ENCODE peak calls at places on chromosomes 1 and 21, in six cellular contexts. W is EH, D is NCI-H1092 treated with DMSO at 0.1 percent for 48 hours, G is upper lobe of right lung, X is activated T-helper 1 cell treated with Interleukin-2 at 50 U/mL for 16 hours, H is NCI-H1105. S is an unnamed sample.

GRCh38 chr1:2412773-2413494 is 570 bp upstream of the PEX10 start:
- DNase-seq in W (no peak), H (peak; percentile 19), G (no peak), D (no peak), X (no peak), S (no peak)

GRCh38 chr1:185207980-185208602 is 51.1 kb downstream of the SWT1 start:
- DNase-seq in H (no peak), X (no peak), G (no peak), D (no peak), W (peak; percentile 4), S (no peak)

GRCh38 chr1:55211909-55212308 is 3.3 kb downstream of the USP24 start:
- DNase-seq in G (no peak), H (no peak), W (no peak), X (no peak), D (no peak), S (no peak)

GRCh38 chr21:43341349-43342163 is 85.4 kb downstream of the SIK1 start:
- DNase-seq in G (no peak), W (peak; percentile 7), X (no peak), H (no peak), D (no peak), S (no peak)

GRCh38 chr21:36109868-36110267 is 25.0 kb upstream of the CBR3 start:
- DNase-seq in X (no peak), D (no peak), H (no peak), W (no peak), G (peak; percentile 27), S (no peak)

GRCh38 chr1:110533230-110533629 is 14.3 kb upstream of the KCNA10 start:
- DNase-seq in X (no peak), H (no peak), D (no peak), G (no peak), W (no peak), S (no peak)

GRCh38 chr1:246597971-246598370 is 31.7 kb downstream of the CNST start:
- DNase-seq in W (no peak), H (no peak), X (no peak), D (no peak), G (no peak), S (no peak)

GRCh38 chr1:176341656-176342055 is 121.3 kb upstream of the PAPPA2 start:
- DNase-seq in X (no peak), H (no peak), W (no peak), G (no peak), D (no peak), S (peak; percentile 93)

GRCh38 chr1:181356505-181357340 is 126.6 kb upstream of the CACNA1E start:
- DNase-seq in G (no peak), D (no peak), H (no peak), X (no peak), W (no peak), S (no peak)

GRCh38 chr1:111593403-111594127 is 26.0 kb upstream of the RAP1A start:
- DNase-seq in W (peak; percentile 37), X (no peak), H (no peak), G (no peak), D (no peak), S (peak; percentile 19)

GRCh38 chr1:60989745-60990718 is 92.3 kb upstream of the NFIA start:
- DNase-seq in W (peak; percentile 94), D (no peak), G (no peak), H (no peak), X (no peak), S (peak; percentile 51)

GRCh38 chr1:234500269-234500668 is 21.3 kb upstream of the TARBP1 start:
- DNase-seq in H (no peak), X (no peak), D (peak; percentile 62), W (peak; percentile 36), G (no peak), S (no peak)

GRCh38 chr1:243254233-243254926 is 701 bp downstream of the CEP170 start:
- DNase-seq in G (peak; percentile 89), D (peak; percentile 82), X (peak; percentile 37), W (peak; percentile 77), H (peak; percentile 20), S (peak; percentile 57)

S was measured in foreskin melanocyte.